ENCODE peak calls at places on chromosome 11, in nine cellular contexts. N, B, H, P, D, F, T, X and Z are unnamed samples.
A peak's percentile ranks its signal among the peaks of the same experiment; 100 is the strongest.

GRCh38 chr11:66933508-66933907 is 24.7 kb downstream of the PC start:
- DNase-seq in P (no peak), H (no peak), D (no peak), B (no peak), F (no peak), N (peak; percentile 71), X (no peak), T (no peak), Z (no peak)

GRCh38 chr11:73361953-73362776 is 14.0 kb upstream of the RELT start:
- DNase-seq in D (no peak), X (no peak), F (no peak), B (peak; percentile 65), N (no peak), T (no peak), P (no peak), H (no peak), Z (no peak)

GRCh38 chr11:83819936-83820549 is 533.9 kb upstream of the CCDC90B start:
- DNase-seq in P (no peak), D (no peak), F (no peak), H (no peak), X (no peak), B (no peak), N (peak; percentile 88), T (no peak), Z (no peak)

GRCh38 chr11:10439924-10440323 is 15.1 kb upstream of the AMPD3 start:
- DNase-seq in F (no peak), H (no peak), B (no peak), N (no peak), D (no peak), P (peak; percentile 17), X (no peak), T (no peak), Z (no peak)

GRCh38 chr11:87114093-87114492 is 76.4 kb downstream of the TMEM135 start:
- DNase-seq in P (no peak), B (no peak), F (no peak), N (peak; percentile 80), X (no peak), T (no peak), D (no peak), H (no peak), Z (no peak)

GRCh38 chr11:61637287-61637686 is 42.9 kb upstream of the DAGLA start:
- DNase-seq in P (no peak), D (no peak), H (no peak), F (no peak), T (no peak), N (no peak), X (no peak), B (no peak), Z (no peak)

GRCh38 chr11:62889484-62890437 is 9.1 kb downstream of the SLC3A2 start:
- DNase-seq in N (peak; percentile 51), X (no peak), D (no peak), F (no peak), B (no peak), P (no peak), T (peak; percentile 43), H (no peak), Z (no peak)

GRCh38 chr11:61718613-61719302 is 33.7 kb upstream of the MYRF start:
- DNase-seq in T (no peak), F (no peak), H (no peak), P (no peak), X (no peak), B (peak; percentile 60), N (peak; percentile 55), D (no peak), Z (no peak)

GRCh38 chr11:66069715-66070603 is at the start of gene PACS1:
- DNase-seq in P (peak; percentile 85), H (peak; percentile 57), F (peak; percentile 72), N (peak; percentile 83), X (peak; percentile 80), D (peak; percentile 74), T (peak; percentile 85), B (peak; percentile 92), Z (peak; percentile 88)

GRCh38 chr11:3614742-3615171 is 27.0 kb downstream of the ART5 start:
- DNase-seq in N (no peak), X (peak; percentile 51), D (peak; percentile 24), P (peak; percentile 44), B (no peak), H (no peak), T (peak; percentile 73), F (peak; percentile 15), Z (peak; percentile 67)

GRCh38 chr11:64545605-64546004 is 45.4 kb upstream of the SLC22A12 start:
- DNase-seq in T (no peak), N (peak; percentile 54), X (peak; percentile 59), F (no peak), B (no peak), H (no peak), D (no peak), P (no peak), Z (no peak)

GRCh38 chr11:112961146-112961668 is at the start of gene NCAM1:
- DNase-seq in F (no peak), P (peak; percentile 51), D (no peak), X (peak; percentile 75), H (no peak), T (peak; percentile 49), N (peak; percentile 49), B (peak; percentile 94), Z (peak; percentile 21)

GRCh38 chr11:75867778-75868374 is 52.9 kb downstream of the UVRAG start:
- DNase-seq in P (peak; percentile 65), T (peak; percentile 57), D (no peak), N (peak; percentile 77), X (peak; percentile 52), B (peak; percentile 40), H (no peak), F (no peak), Z (peak; percentile 45)

GRCh38 chr11:8814923-8815240 is 96.1 kb upstream of the AKIP1 start:
- DNase-seq in H (no peak), P (no peak), X (no peak), N (no peak), T (no peak), F (no peak), D (no peak), B (no peak), Z (no peak)

GRCh38 chr11:61495801-61496601 is 12.5 kb upstream of the LRRC10B start:
- DNase-seq in P (no peak), T (no peak), H (no peak), X (no peak), F (no peak), D (no peak), B (no peak), N (no peak), Z (no peak)

GRCh38 chr11:103368151-103368550 is 258.9 kb downstream of the DYNC2H1 start:
- DNase-seq in X (no peak), N (peak; percentile 8), F (no peak), H (no peak), D (no peak), B (no peak), P (no peak), T (no peak), Z (no peak)

GRCh38 chr11:57230797-57231538 is 6.1 kb downstream of the APLNR start:
- DNase-seq in X (no peak), D (no peak), B (no peak), H (no peak), F (no peak), T (no peak), N (peak; percentile 28), P (no peak), Z (no peak)

GRCh38 chr11:121795206-121795605 is 320.8 kb downstream of the BLID start:
- DNase-seq in B (no peak), D (no peak), H (no peak), F (no peak), T (no peak), X (no peak), N (no peak), P (no peak), Z (no peak)

GRCh38 chr11:117072517-117073218 is 25.6 kb downstream of the SIK3 start:
- DNase-seq in H (no peak), T (no peak), D (no peak), P (no peak), X (no peak), B (no peak), F (no peak), N (peak; percentile 95), Z (no peak)

GRCh38 chr11:39174228-39174627 is 2285.2 kb downstream of the LRRC4C start:
- DNase-seq in D (no peak), H (no peak), N (no peak), B (no peak), F (no peak), X (no peak), T (no peak), P (no peak), Z (no peak)

GRCh38 chr11:58675344-58676155 is 53.1 kb downstream of the CNTF start:
- DNase-seq in F (peak; percentile 70), P (peak; percentile 77), X (peak; percentile 79), T (peak; percentile 86), H (peak; percentile 54), B (peak; percentile 85), N (peak; percentile 73), D (peak; percentile 61), Z (peak; percentile 85)

GRCh38 chr11:40597546-40598113 is 861.8 kb downstream of the LRRC4C start:
- DNase-seq in F (no peak), T (no peak), N (no peak), B (no peak), D (no peak), P (no peak), H (no peak), X (no peak), Z (no peak)

GRCh38 chr11:6926208-6927029 is at the start of gene ZNF215:
- DNase-seq in F (no peak), H (no peak), P (peak; percentile 61), T (peak; percentile 68), X (peak; percentile 79), B (peak; percentile 84), N (peak; percentile 70), D (peak; percentile 2), Z (peak; percentile 46)

GRCh38 chr11:110430267-110431211 is 791 bp downstream of the FDX1 start:
- DNase-seq in D (no peak), X (peak; percentile 52), N (peak; percentile 67), T (no peak), B (no peak), H (peak; percentile 20), F (no peak), P (peak; percentile 38), Z (no peak)

GRCh38 chr11:17533782-17534415 is 10.3 kb downstream of the USH1C start:
- DNase-seq in B (no peak), X (no peak), N (no peak), D (no peak), F (no peak), T (no peak), H (no peak), P (no peak), Z (no peak)

GRCh38 chr11:44962464-44962863 is 11.8 kb upstream of the TP53I11 start:
- DNase-seq in H (no peak), D (no peak), F (no peak), N (no peak), B (no peak), X (no peak), T (no peak), P (no peak), Z (no peak)